ENCODE peak calls at places on chromosome 14, in six cellular contexts. T, R, F, A, W and J are unnamed samples.

GRCh38 chr14:89184952-89185351 is 232.1 kb downstream of the FOXN3 start:
- DNase-seq in F (no peak), R (no peak), A (no peak), T (no peak), W (no peak), J (no peak)

GRCh38 chr14:67497216-67497615 is 8.7 kb upstream of the TMEM229B start:
- DNase-seq in W (no peak), A (no peak), R (no peak), T (no peak), F (no peak), J (no peak)

GRCh38 chr14:96309128-96309906 is 53.3 kb downstream of the BDKRB1 start:
- DNase-seq in R (no peak), W (no peak), A (no peak), T (no peak), F (no peak), J (peak; percentile 100)

GRCh38 chr14:103994535-103995184 is 52.3 kb upstream of the RD3L start:
- DNase-seq in A (no peak), R (no peak), F (no peak), T (no peak), W (no peak), J (peak; percentile 27)

GRCh38 chr14:43595373-43595772 is 911.7 kb downstream of the FSCB start:
- DNase-seq in R (no peak), T (no peak), F (no peak), W (no peak), A (no peak), J (no peak)

GRCh38 chr14:23559010-23559920 is 3.2 kb downstream of the THTPA start:
- DNase-seq in R (peak; percentile 49), F (peak; percentile 81), A (no peak), W (no peak), T (no peak), J (peak; percentile 26)

GRCh38 chr14:59931237-59931636 is 11.3 kb downstream of the LRRC9 start:
- DNase-seq in R (no peak), A (no peak), F (no peak), W (no peak), T (no peak), J (no peak)

GRCh38 chr14:96309907-96310330 is 53.2 kb downstream of the ATG2B start:
- DNase-seq in W (no peak), F (no peak), T (no peak), R (no peak), A (no peak), J (peak; percentile 92)